ENCODE peak calls at places on chromosomes 6 and 20, in five cellular contexts. N is CD8-positive, alpha-beta memory T cell; R is vagina; J is CD8-positive, alpha-beta T cell; L is small intestine. V is an unnamed sample. For H3K4me1, the result is how much of the 10 kb centered on the place peaks cover.

GRCh38 chr20:60080401-60080800 is 122.2 kb downstream of the CDH26 start:
- DNase-seq in N (no peak), R (no peak), J (no peak), L (no peak), V (no peak)

GRCh38 chr6:155648301-155648700 is 192.7 kb upstream of the NOX3 start:
- DNase-seq in N (no peak), R (no peak), J (no peak), L (no peak), V (no peak)

GRCh38 chr20:24998121-24998520 is 5.6 kb upstream of the APMAP start:
- DNase-seq in N (no peak), R (no peak), J (no peak), L (no peak), V (no peak)

GRCh38 chr6:141552463-141552862 is 580.3 kb upstream of the GJE1 start:
- DNase-seq in N (no peak), R (no peak), J (no peak), L (peak), V (no peak)

GRCh38 chr20:37602634-37603033 is 75.0 kb upstream of the BLCAP start:
- DNase-seq in N (no peak), R (no peak), J (no peak), L (no peak), V (no peak)

GRCh38 chr20:38032585-38033329 is 499 bp downstream of the TTI1 start:
- DNase-seq in N (no peak), R (no peak), J (no peak), L (no peak), V (no peak)

GRCh38 chr20:21684671-21685070 is 20.8 kb upstream of the PAX1 start:
- DNase-seq in N (no peak), R (no peak), J (no peak), L (no peak), V (no peak)

GRCh38 chr20:28562510-28562898 is 2695.0 kb upstream of the DEFB115 start:
- DNase-seq in N (no peak), R (no peak), J (no peak), L (no peak), V (no peak)

GRCh38 chr6:41565701-41566100 is 19.5 kb downstream of the FOXP4 start:
- DNase-seq in N (no peak), R (no peak), J (no peak), L (no peak), V (no peak)

GRCh38 chr6:40894962-40895799 is 143.8 kb downstream of the UNC5CL start:
- DNase-seq in N (no peak), R (no peak), J (no peak), L (peak), V (peak)

GRCh38 chr20:34475979-34476736 is 40.1 kb upstream of the DYNLRB1 start:
- DNase-seq in N (no peak), R (no peak), J (peak), L (peak), V (peak)

GRCh38 chr20:63873477-63873971 is 8.5 kb downstream of the TPD52L2 start:
- DNase-seq in N (no peak), R (no peak), J (no peak), L (no peak), V (peak)

GRCh38 chr6:53302678-53303360 is 45.9 kb downstream of the ELOVL5 start:
- DNase-seq in N (no peak), R (no peak), J (peak), L (no peak), V (no peak)

GRCh38 chr6:45665859-45666258 is 288.1 kb upstream of the SUPT3H start:
- DNase-seq in N (no peak), R (no peak), J (no peak), L (no peak), V (no peak)

GRCh38 chr6:73116330-73116729 is 109.0 kb downstream of the KHDC1L start:
- DNase-seq in N (no peak), R (no peak), J (no peak), L (no peak), V (no peak)

GRCh38 chr6:155219858-155220301 is 43.9 kb upstream of the CLDN20 start:
- DNase-seq in N (no peak), R (no peak), J (no peak), L (no peak), V (no peak)

GRCh38 chr20:19820520-19821211 is 62.6 kb downstream of the RIN2 start:
- DNase-seq in N (no peak), R (peak), J (no peak), L (no peak), V (no peak)

GRCh38 chr20:19824861-19825260 is 66.8 kb downstream of the RIN2 start:
- DNase-seq in N (no peak), R (no peak), J (no peak), L (no peak), V (no peak)

GRCh38 chr20:19821605-19822004 is 63.5 kb downstream of the RIN2 start:
- DNase-seq in N (no peak), R (no peak), J (no peak), L (no peak), V (no peak)

GRCh38 chr20:19823971-19824370 is 65.9 kb downstream of the RIN2 start:
- DNase-seq in N (no peak), R (no peak), J (no peak), L (no peak), V (peak)

DNA sequence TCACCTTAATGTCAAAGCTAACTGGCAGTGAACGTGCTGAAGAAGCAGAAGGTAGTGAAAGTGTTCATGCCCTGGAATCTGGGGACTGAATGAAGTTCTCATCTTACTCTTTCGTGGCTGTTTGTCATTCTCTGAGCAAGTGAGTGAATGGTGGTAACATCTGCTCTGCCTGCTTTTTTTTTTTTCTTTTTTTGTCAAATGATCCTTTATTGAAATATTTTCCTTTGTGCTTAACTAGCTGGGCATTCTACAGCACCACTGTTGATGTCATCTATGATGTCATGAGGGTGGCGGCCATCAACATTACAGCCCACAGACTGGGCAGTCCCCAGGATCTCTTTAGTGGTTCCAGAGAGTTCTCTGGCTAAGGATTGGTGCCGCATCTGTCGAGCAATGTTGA is 65.2 kb downstream of the RIN2 start:
- DNase-seq in N (no peak), R (no peak), J (no peak), L (no peak), V (no peak)
- H3K4me3 ChIP-seq in N (no peak), R (no peak), J (no peak), L (no peak), V (peak)

DNA sequence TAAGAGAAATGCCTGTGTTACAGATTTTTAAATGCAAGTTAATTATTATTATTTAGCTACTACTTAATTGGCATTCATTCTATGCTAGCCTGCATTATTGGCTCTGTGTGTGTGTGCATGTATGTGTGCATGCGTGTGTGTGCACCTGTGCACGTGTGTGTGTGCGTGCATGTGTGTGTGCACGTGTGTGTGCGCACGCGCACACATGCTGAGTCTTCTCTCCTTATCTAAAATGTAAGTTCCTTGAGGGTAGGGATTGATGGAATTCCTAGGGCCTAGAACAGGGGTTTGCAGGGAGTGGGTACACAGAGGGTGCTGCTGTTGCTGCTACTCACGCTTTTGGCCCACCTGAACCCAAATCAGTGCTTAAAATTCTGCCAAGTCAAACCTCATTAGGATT is 43.8 kb upstream of the NEDD9 start:
- DNase-seq in N (no peak), R (no peak), J (no peak), L (no peak), V (no peak)
- H3K4me1 ChIP-seq in N (under half), R (under half), J (under half), L (under half), V (under half)

GRCh38 chr20:45049904-45050471 is 50.9 kb downstream of the KCNS1 start:
- DNase-seq in N (no peak), R (no peak), J (peak), L (no peak), V (no peak)
- H3K4me3 ChIP-seq in N (no peak), R (no peak), J (no peak), L (no peak), V (no peak)

GRCh38 chr6:127483399-127484055 is 24.3 kb upstream of the KIAA0408 start:
- DNase-seq in N (no peak), R (no peak), J (no peak), L (no peak), V (no peak)

GRCh38 chr6:127482318-127482717 is 23.1 kb upstream of the KIAA0408 start:
- DNase-seq in N (no peak), R (no peak), J (no peak), L (no peak), V (no peak)

GRCh38 chr6:127481628-127482027 is 22.4 kb upstream of the KIAA0408 start:
- DNase-seq in N (no peak), R (no peak), J (no peak), L (peak), V (no peak)

GRCh38 chr6:127486934-127487333 is 27.7 kb upstream of the KIAA0408 start:
- DNase-seq in N (no peak), R (no peak), J (no peak), L (no peak), V (no peak)

DNA sequence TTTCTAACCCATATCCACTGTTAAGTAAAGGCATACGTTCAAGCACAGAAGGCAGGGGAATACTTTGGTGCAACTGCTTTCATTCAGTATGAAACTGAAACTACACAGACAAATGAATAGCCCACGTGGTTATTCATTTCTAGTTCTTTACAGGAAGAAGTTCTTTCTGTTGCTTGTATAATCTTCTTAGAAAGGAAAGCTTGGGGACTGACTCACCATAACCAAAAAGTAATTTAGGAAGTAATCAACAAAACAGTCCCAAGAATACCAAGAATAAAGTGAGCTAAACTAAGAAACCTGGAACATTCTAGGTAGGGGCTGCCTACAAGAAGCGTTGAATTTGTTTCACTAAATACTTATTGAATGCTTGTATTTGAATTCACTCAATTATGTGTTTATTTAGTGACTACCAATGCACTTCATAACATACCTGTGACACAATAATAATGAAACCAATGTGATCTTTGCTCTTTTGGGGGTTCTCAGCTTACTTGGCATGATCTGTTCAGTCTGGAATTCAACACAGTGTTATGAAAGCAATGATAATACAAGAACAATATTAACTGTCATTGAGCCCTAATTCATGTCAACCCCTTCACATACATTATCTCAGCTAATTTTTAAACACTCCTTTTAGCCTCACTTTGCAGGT is 25.1 kb upstream of the KIAA0408 start:
- DNase-seq in N (no peak), R (no peak), J (no peak), L (peak), V (no peak)
- H3K4me1 ChIP-seq in N (under half), R (under half), J (under half), L (under half), V (under half)

GRCh38 chr6:39208233-39208720 is 21.0 kb downstream of the KCNK5 start:
- DNase-seq in N (no peak), R (no peak), J (no peak), L (no peak), V (no peak)

GRCh38 chr6:39207421-39208232 is 21.6 kb downstream of the KCNK5 start:
- DNase-seq in N (no peak), R (no peak), J (no peak), L (peak), V (peak)

GRCh38 chr6:39203804-39204495 is 25.3 kb downstream of the KCNK5 start:
- DNase-seq in N (no peak), R (no peak), J (no peak), L (peak), V (no peak)

GRCh38 chr6:39204646-39205244 is 24.5 kb downstream of the KCNK5 start:
- DNase-seq in N (no peak), R (no peak), J (no peak), L (peak), V (no peak)

DNA sequence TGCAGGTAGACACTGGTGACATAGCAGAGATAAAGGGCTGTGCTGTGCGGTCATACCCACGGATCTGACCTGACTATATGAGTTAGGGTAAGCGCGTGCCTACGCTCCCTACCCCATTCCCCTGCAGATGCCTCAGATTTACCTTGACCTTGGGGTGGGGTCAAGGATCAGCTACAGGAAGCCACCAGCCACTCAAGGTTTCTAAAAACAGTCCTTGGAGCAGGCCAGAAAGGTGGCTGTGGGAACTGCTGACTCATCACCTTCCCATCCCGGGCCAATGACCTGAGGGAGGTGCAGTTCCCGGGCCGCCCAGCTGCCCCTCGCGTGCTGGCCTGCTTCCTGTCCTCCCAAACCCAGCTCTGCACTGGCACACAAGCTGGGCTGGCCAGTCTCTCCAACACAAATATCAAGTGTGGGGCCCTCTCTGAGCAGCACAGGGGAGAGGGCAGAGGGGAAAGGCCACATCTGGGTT is 23.0 kb downstream of the KCNK5 start:
- DNase-seq in N (no peak), R (no peak), J (no peak), L (peak), V (no peak)
- H3K4me3 ChIP-seq in N (no peak), R (no peak), J (no peak), L (no peak), V (no peak)

GRCh38 chr20:16124491-16124890 is 448.8 kb downstream of the KIF16B start:
- DNase-seq in N (no peak), R (no peak), J (no peak), L (no peak), V (no peak)

GRCh38 chr20:16124911-16125776 is 448.1 kb downstream of the KIF16B start:
- DNase-seq in N (no peak), R (no peak), J (no peak), L (no peak), V (no peak)

GRCh38 chr20:16119909-16120308 is 453.3 kb downstream of the KIF16B start:
- DNase-seq in N (no peak), R (no peak), J (no peak), L (no peak), V (no peak)

GRCh38 chr20:16125810-16126209 is 447.4 kb downstream of the KIF16B start:
- DNase-seq in N (no peak), R (no peak), J (no peak), L (no peak), V (peak)

GRCh38 chr20:16123623-16124022 is 449.6 kb downstream of the KIF16B start:
- DNase-seq in N (no peak), R (no peak), J (no peak), L (no peak), V (no peak)
- H3K4me1 ChIP-seq in N (under half), R (under half), J (under half), L (under half), V (under half)

GRCh38 chr6:164167873-164168405 is 753.4 kb downstream of the QKI start:
- DNase-seq in N (no peak), R (peak), J (no peak), L (no peak), V (no peak)
- H3K4me3 ChIP-seq in N (no peak), R (no peak), J (no peak), L (no peak), V (no peak)

V was measured in heart left ventricle.